ENCODE peak calls at places on chromosomes 16 and 17, in four cellular contexts. T is SIG-M5; E is CD8-positive, alpha-beta T cell; H is cardiac septum. Z is an unnamed sample.

GRCh38 chr16:89599451-89599858 is 14.0 kb upstream of the DPEP1 start:
- DNase-seq in T (no peak), E (no peak), H (no peak), Z (peak; percentile 56)

GRCh38 chr16:68995011-68995504 is 110.4 kb upstream of the HAS3 start:
- DNase-seq in T (no peak), E (no peak), H (no peak), Z (peak; percentile 52)

GRCh38 chr16:75229172-75230031 is 10.6 kb downstream of the CTRB1 start:
- DNase-seq in T (no peak), E (no peak), H (no peak), Z (no peak)

GRCh38 chr17:42403150-42403549 is 14.9 kb upstream of the STAT3 start:
- DNase-seq in T (no peak), E (peak; percentile 26), H (no peak), Z (peak; percentile 34)

GRCh38 chr16:48999034-48999433 is 282.6 kb downstream of the CBLN1 start:
- DNase-seq in T (no peak), E (no peak), H (no peak), Z (no peak)

GRCh38 chr17:58006563-58006923 is 503 bp downstream of the SRSF1 start:
- DNase-seq in T (no peak), E (peak; percentile 42), H (peak; percentile 84), Z (peak; percentile 67)

GRCh38 chr16:50473375-50473945 is 74.7 kb upstream of the NKD1 start:
- DNase-seq in T (no peak), E (no peak), H (no peak), Z (no peak)

GRCh38 chr16:50690177-50690576 is 3.2 kb upstream of the NOD2 start:
- DNase-seq in T (no peak), E (no peak), H (no peak), Z (no peak)

GRCh38 chr16:17321824-17322223 is 148.9 kb downstream of the XYLT1 start:
- DNase-seq in T (peak; percentile 92), E (no peak), H (no peak), Z (no peak)

GRCh38 chr16:68033101-68033500 is 10.0 kb downstream of the DUS2 start:
- DNase-seq in T (no peak), E (no peak), H (no peak), Z (no peak)

GRCh38 chr16:17748005-17748719 is 277.4 kb upstream of the XYLT1 start:
- DNase-seq in T (no peak), E (no peak), H (no peak), Z (no peak)

GRCh38 chr17:1362065-1362848 is 37.8 kb downstream of the YWHAE start:
- DNase-seq in T (no peak), E (peak; percentile 21), H (no peak), Z (no peak)

GRCh38 chr17:50206604-50207293 is 5.3 kb upstream of the COL1A1 start:
- DNase-seq in T (no peak), E (no peak), H (peak; percentile 70), Z (peak; percentile 88)

GRCh38 chr16:10386517-10387377 is 886 bp downstream of the ATF7IP2 start:
- DNase-seq in T (no peak), E (no peak), H (no peak), Z (no peak)

GRCh38 chr17:63679214-63679613 is 20.7 kb downstream of the LIMD2 start:
- DNase-seq in T (no peak), E (no peak), H (no peak), Z (no peak)

GRCh38 chr17:75630071-75630917 is 2.9 kb upstream of the SMIM5 start:
- DNase-seq in T (no peak), E (no peak), H (no peak), Z (no peak)

GRCh38 chr16:9847146-9847545 is 335.1 kb downstream of the GRIN2A start:
- DNase-seq in T (no peak), E (no peak), H (no peak), Z (peak; percentile 32)

GRCh38 chr17:49968380-49969133 is 433 bp upstream of the DLX4 start:
- DNase-seq in T (peak; percentile 28), E (peak; percentile 64), H (no peak), Z (peak; percentile 80)

GRCh38 chr16:23148166-23148512 is 1.1 kb downstream of the USP31 start:
- DNase-seq in T (no peak), E (no peak), H (no peak), Z (no peak)

GRCh38 chr16:72689851-72690250 is 358.1 kb downstream of the ZFHX3 start:
- DNase-seq in T (no peak), E (no peak), H (no peak), Z (peak; percentile 2)

GRCh38 chr17:49995055-49995738 is at the start of gene DLX3:
- DNase-seq in T (no peak), E (no peak), H (peak; percentile 80), Z (peak; percentile 58)

GRCh38 chr17:15893333-15894024 is 51.5 kb upstream of the ADORA2B start:
- DNase-seq in T (no peak), E (no peak), H (no peak), Z (no peak)

GRCh38 chr16:12927591-12927990 is 26.2 kb downstream of the SHISA9 start:
- DNase-seq in T (no peak), E (no peak), H (no peak), Z (no peak)

GRCh38 chr17:59754547-59754946 is 47.1 kb downstream of the VMP1 start:
- DNase-seq in T (no peak), E (no peak), H (no peak), Z (peak; percentile 89)

GRCh38 chr17:81138500-81138899 is 26.8 kb upstream of the PVALEF start:
- DNase-seq in T (no peak), E (no peak), H (no peak), Z (no peak)

GRCh38 chr16:57299719-57300386 is 15.4 kb upstream of the PLLP start:
- DNase-seq in T (peak; percentile 18), E (peak; percentile 71), H (peak; percentile 89), Z (peak; percentile 74)

GRCh38 chr16:29910819-29911675 is 10.8 kb downstream of the ASPHD1 start:
- DNase-seq in T (no peak), E (no peak), H (peak; percentile 66), Z (no peak)

GRCh38 chr17:12927541-12928425 is 90.0 kb downstream of the ELAC2 start:
- DNase-seq in T (no peak), E (no peak), H (no peak), Z (no peak)

GRCh38 chr17:15378243-15378642 is 36.8 kb upstream of the TEKT3 start:
- DNase-seq in T (no peak), E (no peak), H (no peak), Z (no peak)